ENCODE peak calls at places on chromosomes 16 and 17, in six cellular contexts. One of them, this sample, is unnamed.

GRCh38 chr16:70428178-70428998 is 10.5 kb downstream of the ST3GAL2 start:
- DNase-seq in stimulated activated CD8-positive, alpha-beta memory T cell treated with anti-CD3 and anti-CD28 coated beads, Interleukin-4, amount 100 ng/mL, for 24 hours: peak
- DNase-seq in anterior cingulate cortex: peak
- DNase-seq in heart right ventricle: peak
- DNase-seq in fibroblast of the conjunctiva: peak
- DNase-seq in iris pigment epithelial cell: peak
- DNase-seq in this sample: no peak

GRCh38 chr16:89453662-89454321 is 36.6 kb downstream of the ANKRD11 start:
- DNase-seq in stimulated activated CD8-positive, alpha-beta memory T cell treated with anti-CD3 and anti-CD28 coated beads, Interleukin-4, amount 100 ng/mL, for 24 hours: no peak
- DNase-seq in anterior cingulate cortex: no peak
- DNase-seq in heart right ventricle: peak
- DNase-seq in fibroblast of the conjunctiva: no peak
- DNase-seq in iris pigment epithelial cell: no peak
- DNase-seq in this sample: no peak

GRCh38 chr17:14813649-14814048 is 451.5 kb downstream of the PMP22 start:
- DNase-seq in stimulated activated CD8-positive, alpha-beta memory T cell treated with anti-CD3 and anti-CD28 coated beads, Interleukin-4, amount 100 ng/mL, for 24 hours: no peak
- DNase-seq in anterior cingulate cortex: no peak
- DNase-seq in heart right ventricle: peak
- DNase-seq in fibroblast of the conjunctiva: no peak
- DNase-seq in iris pigment epithelial cell: no peak
- DNase-seq in this sample: no peak

GRCh38 chr16:85436636-85437160 is 176.4 kb upstream of the GSE1 start:
- DNase-seq in stimulated activated CD8-positive, alpha-beta memory T cell treated with anti-CD3 and anti-CD28 coated beads, Interleukin-4, amount 100 ng/mL, for 24 hours: no peak
- DNase-seq in anterior cingulate cortex: no peak
- DNase-seq in heart right ventricle: no peak
- DNase-seq in fibroblast of the conjunctiva: peak
- DNase-seq in iris pigment epithelial cell: no peak
- DNase-seq in this sample: no peak

GRCh38 chr17:58324409-58325288 is 3.9 kb downstream of the TSPOAP1 start:
- DNase-seq in stimulated activated CD8-positive, alpha-beta memory T cell treated with anti-CD3 and anti-CD28 coated beads, Interleukin-4, amount 100 ng/mL, for 24 hours: no peak
- DNase-seq in anterior cingulate cortex: no peak
- DNase-seq in heart right ventricle: peak
- DNase-seq in fibroblast of the conjunctiva: no peak
- DNase-seq in iris pigment epithelial cell: peak
- DNase-seq in this sample: no peak

GRCh38 chr17:75654176-75654575 is 12.8 kb downstream of the RECQL5 start:
- DNase-seq in stimulated activated CD8-positive, alpha-beta memory T cell treated with anti-CD3 and anti-CD28 coated beads, Interleukin-4, amount 100 ng/mL, for 24 hours: no peak
- DNase-seq in anterior cingulate cortex: peak
- DNase-seq in heart right ventricle: no peak
- DNase-seq in fibroblast of the conjunctiva: no peak
- DNase-seq in iris pigment epithelial cell: no peak
- DNase-seq in this sample: no peak

GRCh38 chr16:10405386-10405939 is 19.6 kb downstream of the ATF7IP2 start:
- DNase-seq in stimulated activated CD8-positive, alpha-beta memory T cell treated with anti-CD3 and anti-CD28 coated beads, Interleukin-4, amount 100 ng/mL, for 24 hours: no peak
- DNase-seq in anterior cingulate cortex: no peak
- DNase-seq in heart right ventricle: no peak
- DNase-seq in fibroblast of the conjunctiva: no peak
- DNase-seq in iris pigment epithelial cell: peak
- DNase-seq in this sample: no peak

GRCh38 chr16:82882249-82882648 is 255.5 kb downstream of the CDH13 start:
- DNase-seq in stimulated activated CD8-positive, alpha-beta memory T cell treated with anti-CD3 and anti-CD28 coated beads, Interleukin-4, amount 100 ng/mL, for 24 hours: no peak
- DNase-seq in anterior cingulate cortex: no peak
- DNase-seq in heart right ventricle: peak
- DNase-seq in fibroblast of the conjunctiva: no peak
- DNase-seq in iris pigment epithelial cell: no peak
- DNase-seq in this sample: no peak

This sample was measured in amygdala.